ENCODE peak calls at places on chromosomes 2 and 18, in four cellular contexts. T, P, A and D are unnamed samples.

GRCh38 chr2:217816396-217816869 is 186.4 kb downstream of the TNS1 start:
- DNase-seq in T (no peak), P (no peak), A (no peak), D (no peak)

GRCh38 chr18:7557891-7558454 is 9.1 kb upstream of the PTPRM start:
- DNase-seq in T (no peak), P (no peak), A (no peak), D (no peak)

GRCh38 chr2:100817388-100817985 is 2.5 kb upstream of the NPAS2 start:
- DNase-seq in T (no peak), P (no peak), A (no peak), D (no peak)

GRCh38 chr2:156695020-156695419 is 258.8 kb downstream of the GPD2 start:
- DNase-seq in T (no peak), P (no peak), A (no peak), D (no peak)

GRCh38 chr2:126899786-126900185 is 1.1 kb downstream of the TEX51 start:
- DNase-seq in T (no peak), P (no peak), A (no peak), D (no peak)

GRCh38 chr2:86750240-86750839 is 30.2 kb downstream of the RMND5A start:
- DNase-seq in T (no peak), P (no peak), A (no peak), D (peak; percentile 36)

GRCh38 chr2:197309369-197310231 is 980 bp downstream of the ANKRD44 start:
- DNase-seq in T (peak; percentile 66), P (peak; percentile 63), A (peak; percentile 49), D (peak; percentile 33)

GRCh38 chr2:241773511-241774418 is 2.9 kb upstream of the GAL3ST2 start:
- DNase-seq in T (no peak), P (no peak), A (no peak), D (no peak)

GRCh38 chr2:227230151-227230550 is 65.7 kb downstream of the COL4A3 start:
- DNase-seq in T (no peak), P (no peak), A (no peak), D (no peak)

GRCh38 chr18:48033770-48034650 is 103.6 kb upstream of the SMAD2 start:
- DNase-seq in T (no peak), P (no peak), A (no peak), D (peak; percentile 48)

GRCh38 chr2:61288070-61288841 is 126.3 kb downstream of the C2orf74 start:
- DNase-seq in T (no peak), P (no peak), A (no peak), D (peak; percentile 19)

GRCh38 chr2:114068438-114068837 is 178.5 kb downstream of the ACTR3 start:
- DNase-seq in T (peak; percentile 56), P (peak; percentile 24), A (peak; percentile 31), D (peak; percentile 8)

GRCh38 chr2:120847700-120848321 is 112.1 kb downstream of the GLI2 start:
- DNase-seq in T (no peak), P (no peak), A (no peak), D (no peak)

GRCh38 chr2:113105047-113105446 is 22.4 kb upstream of the IL1RN start:
- DNase-seq in T (no peak), P (no peak), A (no peak), D (peak; percentile 86)

GRCh38 chr18:12742453-12742852 is 39.6 kb downstream of the PSMG2 start:
- DNase-seq in T (no peak), P (no peak), A (no peak), D (peak; percentile 91)

GRCh38 chr2:98911376-98912154 is 24.5 kb downstream of the CRACDL start:
- DNase-seq in T (no peak), P (no peak), A (no peak), D (peak; percentile 37)

GRCh38 chr2:29215739-29216608 is 100.8 kb downstream of the CLIP4 start:
- DNase-seq in T (no peak), P (no peak), A (no peak), D (no peak)

GRCh38 chr2:163850036-163850435 is 114.2 kb upstream of the FIGN start:
- DNase-seq in T (no peak), P (no peak), A (no peak), D (no peak)

GRCh38 chr18:79260023-79260422 is 135.7 kb upstream of the NFATC1 start:
- DNase-seq in T (no peak), P (no peak), A (no peak), D (no peak)

GRCh38 chr2:108268001-108268400 is 20.7 kb upstream of the SULT1C2 start:
- DNase-seq in T (no peak), P (no peak), A (no peak), D (peak; percentile 93)

GRCh38 chr2:1680222-1681016 is 63.9 kb downstream of the PXDN start:
- DNase-seq in T (no peak), P (no peak), A (no peak), D (no peak)

GRCh38 chr2:1678609-1679008 is 65.7 kb downstream of the PXDN start:
- DNase-seq in T (no peak), P (no peak), A (no peak), D (no peak)

GRCh38 chr2:1683297-1683696 is 61.0 kb downstream of the PXDN start:
- DNase-seq in T (no peak), P (no peak), A (no peak), D (no peak)

GRCh38 chr2:1681017-1681318 is 63.3 kb downstream of the PXDN start:
- DNase-seq in T (no peak), P (no peak), A (no peak), D (no peak)

GRCh38 chr2:1681323-1682310 is 62.7 kb downstream of the PXDN start:
- DNase-seq in T (no peak), P (no peak), A (no peak), D (no peak)
- TF ChIP-seq EZH2phosphoT487 in T (no peak), P (no peak), A (no peak), D (no peak)

GRCh38 chr2:152336103-152336853 is 1.3 kb downstream of the FMNL2 start:
- DNase-seq in T (peak; percentile 71), P (peak; percentile 74), A (peak; percentile 60), D (peak; percentile 77)
- H2AFZ ChIP-seq in T (peak overlapping the region; percentile 98), P (peak overlapping the region; percentile 88), A (peak overlapping the region; percentile 87), D (peak overlapping the region; percentile 98)

GRCh38 chr2:199460101-199460671 is 2.4 kb upstream of the SATB2 start:
- DNase-seq in T (no peak), P (no peak), A (no peak), D (peak; percentile 65)
- TF ChIP-seq EZH2 in T (no peak), P (peak; percentile 44), A (no peak), D (no peak)

DNA sequence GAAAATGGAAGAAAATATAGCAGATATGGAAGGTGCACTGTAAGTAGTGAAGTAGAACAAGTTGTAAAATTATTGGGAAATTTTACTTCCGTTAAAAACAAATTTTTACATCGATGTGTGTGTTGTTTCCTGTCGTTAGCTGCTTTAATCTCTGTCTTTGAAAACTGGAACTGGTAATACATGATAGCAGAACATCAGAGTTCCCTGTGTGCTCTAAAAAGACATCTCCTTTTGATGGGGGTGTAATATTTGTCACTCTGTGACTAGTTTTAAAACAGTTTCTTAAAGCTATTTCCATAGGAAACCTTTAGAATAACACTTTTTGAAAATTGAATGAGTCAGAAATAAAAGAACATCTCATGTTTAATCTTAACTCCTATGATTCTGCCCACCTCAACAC is 43.5 kb downstream of the COX7A2L start:
- DNase-seq in T (no peak), P (no peak), A (no peak), D (no peak)
- TF ChIP-seq EZH2phosphoT487 in T (no peak), P (no peak), A (no peak), D (no peak)

GRCh38 chr18:57154389-57154788 is 7.5 kb downstream of the BOD1L2 start:
- DNase-seq in T (no peak), P (no peak), A (no peak), D (no peak)
- H2AFZ ChIP-seq in T (no peak overlapping the region), P (no peak overlapping the region), A (no peak overlapping the region), D (no peak overlapping the region)

GRCh38 chr18:49613141-49613641 is 51.3 kb downstream of the LIPG start:
- DNase-seq in T (peak; percentile 89), P (peak; percentile 88), A (no peak), D (no peak)
- TF ChIP-seq EZH2 in T (no peak), P (no peak), A (no peak), D (no peak)

GRCh38 chr2:24650997-24651642 is 142.1 kb downstream of the PTRHD1 start:
- DNase-seq in T (no peak), P (no peak), A (no peak), D (no peak)
- TF ChIP-seq EZH2phosphoT487 in T (no peak), P (no peak), A (no peak), D (no peak)

DNA sequence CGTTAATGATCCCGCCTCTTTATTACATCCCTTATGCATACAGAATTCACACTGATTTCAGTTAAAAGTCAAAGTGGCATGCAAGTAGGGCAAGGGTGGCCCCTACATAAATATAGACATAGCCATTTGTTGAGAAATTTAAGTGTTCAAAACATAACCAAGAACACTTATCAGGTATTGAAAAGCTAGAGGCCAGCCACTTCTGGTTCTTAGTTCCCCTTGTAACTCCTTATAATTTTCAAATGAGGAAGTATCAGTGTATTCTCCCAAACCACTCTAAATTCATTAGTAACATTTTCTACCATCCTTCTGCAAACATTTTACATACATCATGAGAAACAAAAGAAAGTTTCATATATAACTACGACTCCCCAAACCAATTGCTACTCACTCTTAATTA is 5.8 kb upstream of the ARL5A start:
- DNase-seq in T (no peak), P (no peak), A (no peak), D (no peak)
- H2AFZ ChIP-seq in T (no peak overlapping the region), P (no peak overlapping the region), A (no peak overlapping the region), D (no peak overlapping the region)

DNA sequence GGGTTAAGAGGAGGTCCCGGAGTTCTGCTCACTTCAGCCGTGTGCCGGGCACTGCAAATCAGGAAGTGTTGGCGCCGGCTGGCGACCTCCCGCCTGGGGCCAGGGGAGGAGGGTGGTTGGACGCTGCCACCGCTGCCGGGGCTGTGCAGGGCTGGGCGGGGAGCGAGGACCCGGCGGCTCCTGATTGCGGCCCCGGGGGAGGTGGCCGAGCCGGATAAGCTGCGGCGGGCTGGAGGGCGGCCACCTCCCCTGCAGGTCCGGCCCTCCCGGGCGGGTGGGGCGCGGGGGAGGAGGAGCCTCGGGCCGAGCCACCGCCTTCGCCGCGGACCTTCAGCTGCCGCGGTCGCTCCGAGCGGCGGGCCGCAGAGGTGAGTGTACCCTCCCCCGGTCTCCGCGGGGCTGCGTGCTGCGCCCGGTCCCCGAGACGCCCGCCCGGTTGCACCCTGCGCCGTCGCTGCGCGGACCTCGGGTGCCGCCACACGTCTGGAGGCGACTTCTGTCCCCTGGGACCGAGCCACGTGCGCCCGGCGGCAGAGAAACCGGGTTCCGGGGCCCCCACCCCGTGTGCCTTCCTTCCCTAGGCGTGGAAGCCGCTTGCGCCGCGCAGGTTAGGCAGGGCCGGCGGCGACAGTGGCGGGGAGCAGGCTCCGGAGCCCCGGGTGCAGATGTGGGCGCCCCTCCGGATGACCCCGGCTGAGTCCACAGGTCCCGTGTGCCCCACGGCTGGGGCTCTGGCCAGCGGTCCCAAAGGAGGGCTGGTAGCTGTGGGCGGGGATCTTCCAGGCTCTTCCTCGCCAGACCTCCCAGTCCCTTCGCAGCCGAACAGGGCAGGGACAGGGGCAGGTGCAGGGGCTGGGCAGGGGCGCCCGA is at the start of gene STEAP3:
- DNase-seq in T (peak; percentile 91), P (peak; percentile 86), A (peak; percentile 77), D (peak; percentile 73)
- TF ChIP-seq EZH2 in T (peak; percentile 75), P (peak; percentile 49), A (no peak), D (no peak)

GRCh38 chr18:10057401-10057800 is 143.6 kb downstream of the VAPA start:
- DNase-seq in T (no peak), P (no peak), A (no peak), D (no peak)
- TF ChIP-seq EZH2phosphoT487 in T (no peak), P (no peak), A (no peak), D (no peak)